ENCODE peak calls at places on chromosomes 13 and 19, in five cellular contexts. W is ACHN, R is AG09319, L is stomach, V is hippocampal formation. P is an unnamed sample.

GRCh38 chr13:109758937-109759480 is 27.4 kb downstream of the IRS2 start:
- DNase-seq in V (no peak), W (no peak), R (no peak), L (no peak), P (no peak)

GRCh38 chr13:101455863-101456262 is 3.4 kb downstream of the ITGBL1 start:
- DNase-seq in R (peak; percentile 62), W (peak; percentile 90), V (no peak), L (no peak), P (no peak)

GRCh38 chr13:100835695-100836094 is 161.1 kb upstream of the TMTC4 start:
- DNase-seq in L (no peak), W (no peak), V (no peak), R (no peak), P (no peak)

GRCh38 chr13:50529154-50529882 is 314.2 kb downstream of the DLEU7 start:
- DNase-seq in W (peak; percentile 86), R (peak; percentile 48), L (peak; percentile 87), V (peak; percentile 39), P (no peak)

GRCh38 chr13:49690133-49690989 is 925 bp downstream of the EBPL start:
- DNase-seq in V (no peak), W (peak; percentile 32), L (peak; percentile 35), R (no peak), P (no peak)

GRCh38 chr13:74046461-74046860 is 87.7 kb downstream of the KLF12 start:
- DNase-seq in V (no peak), R (no peak), L (no peak), W (no peak), P (no peak)

GRCh38 chr13:54183728-54184127 is 1155.1 kb downstream of the OLFM4 start:
- DNase-seq in L (no peak), R (no peak), V (no peak), W (no peak), P (no peak)

GRCh38 chr19:35641515-35642151 is at the start of gene ETV2:
- DNase-seq in L (peak; percentile 30), V (no peak), R (no peak), W (no peak), P (peak; percentile 52)

GRCh38 chr13:31556376-31556775 is 182.9 kb upstream of the RXFP2 start:
- DNase-seq in W (no peak), L (no peak), V (no peak), R (peak; percentile 52), P (no peak)

GRCh38 chr19:13844130-13844631 is 32.8 kb upstream of the NANOS3 start:
- DNase-seq in L (no peak), R (no peak), V (no peak), W (no peak), P (no peak)

GRCh38 chr13:112761701-112762689 is 72.2 kb downstream of the ATP11A start:
- DNase-seq in R (no peak), W (no peak), V (no peak), L (no peak), P (no peak)

GRCh38 chr13:27919299-27919933 is 384 bp upstream of the PDX1 start:
- DNase-seq in W (no peak), V (no peak), L (no peak), R (no peak), P (no peak)

GRCh38 chr13:109273326-109273751 is 513.0 kb downstream of the IRS2 start:
- DNase-seq in V (no peak), L (no peak), W (no peak), R (no peak), P (no peak)

GRCh38 chr19:16368385-16369305 is 44.0 kb downstream of the KLF2 start:
- DNase-seq in R (no peak), L (no peak), V (no peak), W (no peak), P (no peak)

GRCh38 chr13:60220072-60220471 is 56.3 kb upstream of the DIAPH3 start:
- DNase-seq in W (no peak), V (no peak), R (no peak), L (no peak), P (no peak)